ENCODE peak calls at places on chromosome 5, in eight cellular contexts. One of them, this sample, is unnamed.

GRCh38 chr5:56112526-56113121 is 117.9 kb upstream of the IL6ST start:
- DNase-seq in lower leg skin: no peak
- DNase-seq in non-pigmented ciliary epithelial cell: no peak
- DNase-seq in glutamatergic neuron: no peak
- DNase-seq in uterus: peak
- DNase-seq in body of pancreas: no peak
- DNase-seq in posterior cingulate gyrus: no peak
- DNase-seq in germinal center: no peak
- DNase-seq in this sample: no peak

GRCh38 chr5:176774216-176775171 is 35.9 kb upstream of the UNC5A start:
- DNase-seq in lower leg skin: peak
- DNase-seq in non-pigmented ciliary epithelial cell: no peak
- DNase-seq in glutamatergic neuron: no peak
- DNase-seq in uterus: no peak
- DNase-seq in body of pancreas: no peak
- DNase-seq in posterior cingulate gyrus: no peak
- DNase-seq in germinal center: no peak
- DNase-seq in this sample: no peak

GRCh38 chr5:76942581-76942980 is 10.3 kb upstream of the CRHBP start:
- DNase-seq in lower leg skin: no peak
- DNase-seq in non-pigmented ciliary epithelial cell: no peak
- DNase-seq in glutamatergic neuron: no peak
- DNase-seq in uterus: no peak
- DNase-seq in body of pancreas: no peak
- DNase-seq in posterior cingulate gyrus: no peak
- DNase-seq in germinal center: no peak
- DNase-seq in this sample: no peak

GRCh38 chr5:151155149-151155776 is 2.3 kb downstream of the ANXA6 start:
- DNase-seq in lower leg skin: no peak
- DNase-seq in non-pigmented ciliary epithelial cell: no peak
- DNase-seq in glutamatergic neuron: no peak
- DNase-seq in uterus: no peak
- DNase-seq in body of pancreas: no peak
- DNase-seq in posterior cingulate gyrus: no peak
- DNase-seq in germinal center: peak
- DNase-seq in this sample: no peak

GRCh38 chr5:1414311-1415058 is 30.8 kb downstream of the SLC6A3 start:
- DNase-seq in lower leg skin: no peak
- DNase-seq in non-pigmented ciliary epithelial cell: no peak
- DNase-seq in glutamatergic neuron: peak
- DNase-seq in uterus: no peak
- DNase-seq in body of pancreas: no peak
- DNase-seq in posterior cingulate gyrus: no peak
- DNase-seq in germinal center: peak
- DNase-seq in this sample: no peak

GRCh38 chr5:173480896-173481295 is 135.6 kb downstream of the BOD1 start:
- DNase-seq in lower leg skin: no peak
- DNase-seq in non-pigmented ciliary epithelial cell: no peak
- DNase-seq in glutamatergic neuron: no peak
- DNase-seq in uterus: no peak
- DNase-seq in body of pancreas: no peak
- DNase-seq in posterior cingulate gyrus: no peak
- DNase-seq in germinal center: no peak
- DNase-seq in this sample: no peak

GRCh38 chr5:150263801-150264621 is 25.6 kb downstream of the CAMK2A start:
- DNase-seq in lower leg skin: no peak
- DNase-seq in non-pigmented ciliary epithelial cell: peak
- DNase-seq in glutamatergic neuron: peak
- DNase-seq in uterus: peak
- DNase-seq in body of pancreas: peak
- DNase-seq in posterior cingulate gyrus: peak
- DNase-seq in germinal center: no peak
- DNase-seq in this sample: peak

GRCh38 chr5:177303121-177303924 is at the start of the genes PRELID1 and RAB24:
- DNase-seq in lower leg skin: peak
- DNase-seq in non-pigmented ciliary epithelial cell: no peak
- DNase-seq in glutamatergic neuron: peak
- DNase-seq in uterus: peak
- DNase-seq in body of pancreas: peak
- DNase-seq in posterior cingulate gyrus: peak
- DNase-seq in germinal center: peak
- DNase-seq in this sample: peak

GRCh38 chr5:55407059-55407684 is 99.4 kb downstream of the MTREX start:
- DNase-seq in lower leg skin: no peak
- DNase-seq in non-pigmented ciliary epithelial cell: peak
- DNase-seq in glutamatergic neuron: no peak
- DNase-seq in uterus: no peak
- DNase-seq in body of pancreas: peak
- DNase-seq in posterior cingulate gyrus: no peak
- DNase-seq in germinal center: no peak
- DNase-seq in this sample: peak

GRCh38 chr5:99033014-99033931 is 104.5 kb upstream of the CHD1 start:
- DNase-seq in lower leg skin: no peak
- DNase-seq in non-pigmented ciliary epithelial cell: no peak
- DNase-seq in glutamatergic neuron: no peak
- DNase-seq in uterus: no peak
- DNase-seq in body of pancreas: no peak
- DNase-seq in posterior cingulate gyrus: no peak
- DNase-seq in germinal center: no peak
- DNase-seq in this sample: no peak

GRCh38 chr5:68406344-68406743 is 190.8 kb downstream of the PIK3R1 start:
- DNase-seq in lower leg skin: no peak
- DNase-seq in non-pigmented ciliary epithelial cell: no peak
- DNase-seq in glutamatergic neuron: no peak
- DNase-seq in uterus: no peak
- DNase-seq in body of pancreas: no peak
- DNase-seq in posterior cingulate gyrus: no peak
- DNase-seq in germinal center: no peak
- DNase-seq in this sample: no peak

GRCh38 chr5:17355585-17356346 is 138.3 kb downstream of the BASP1 start:
- DNase-seq in lower leg skin: no peak
- DNase-seq in non-pigmented ciliary epithelial cell: peak
- DNase-seq in glutamatergic neuron: no peak
- DNase-seq in uterus: no peak
- DNase-seq in body of pancreas: no peak
- DNase-seq in posterior cingulate gyrus: no peak
- DNase-seq in germinal center: no peak
- DNase-seq in this sample: no peak